ENCODE peak calls at places on chromosomes 12 and 14, in five cellular contexts. T is HCT116, I is HS-5, H is DMS153, U is HuH-7.5. A is an unnamed sample.

GRCh38 chr12:19273482-19274330 is 144.2 kb downstream of the PLEKHA5 start:
- DNase-seq in U (peak), T (peak), H (peak), I (peak), A (no peak)

GRCh38 chr12:43210437-43211197 is 341.4 kb downstream of the ADAMTS20 start:
- DNase-seq in H (no peak), T (no peak), I (no peak), U (no peak), A (no peak)

GRCh38 chr14:105144231-105144665 is 24.3 kb downstream of the JAG2 start:
- DNase-seq in U (no peak), H (no peak), I (no peak), T (no peak), A (no peak)

GRCh38 chr14:95520346-95520745 is 3.9 kb upstream of the SYNE3 start:
- DNase-seq in T (no peak), I (no peak), H (no peak), U (no peak), A (no peak)

GRCh38 chr14:100965296-100965695 is 61.8 kb upstream of the RTL1 start:
- DNase-seq in U (no peak), T (no peak), I (no peak), H (no peak), A (no peak)

GRCh38 chr12:127063339-127064090 is 1203.5 kb upstream of the TMEM132C start:
- DNase-seq in U (no peak), I (no peak), T (no peak), H (peak), A (no peak)

GRCh38 chr14:77409131-77409533 is 14.2 kb downstream of the NOXRED1 start:
- DNase-seq in T (peak), U (no peak), H (no peak), I (no peak), A (peak)

GRCh38 chr12:123752046-123752445 is 10.1 kb upstream of the DNAH10 start:
- DNase-seq in H (no peak), I (no peak), T (no peak), U (no peak), A (no peak)

GRCh38 chr14:91614187-91614586 is 104.1 kb upstream of the PPP4R3A start:
- DNase-seq in H (no peak), T (no peak), U (no peak), I (peak), A (no peak)

GRCh38 chr14:53741379-53742225 is 215.0 kb downstream of the BMP4 start:
- DNase-seq in I (peak), H (no peak), T (no peak), U (no peak), A (no peak)

GRCh38 chr12:131276501-131277185 is 322.9 kb downstream of the ADGRD1 start:
- DNase-seq in H (no peak), U (no peak), I (no peak), T (no peak), A (no peak)

GRCh38 chr14:88985654-88986053 is 161.2 kb downstream of the TTC8 start:
- DNase-seq in H (no peak), T (no peak), I (no peak), U (no peak), A (no peak)

GRCh38 chr14:91415794-91416743 is 1.6 kb downstream of the CCDC88C start:
- DNase-seq in T (no peak), H (peak), U (no peak), I (no peak), A (no peak)

GRCh38 chr12:49538740-49539403 is at the start of gene KCNH3:
- DNase-seq in I (peak), T (peak), H (peak), U (peak), A (peak)

GRCh38 chr12:132389066-132389465 is 59.7 kb upstream of the GALNT9 start:
- DNase-seq in H (no peak), I (no peak), U (no peak), T (no peak), A (no peak)

GRCh38 chr12:98296462-98297079 is 218.8 kb upstream of the TMPO start:
- DNase-seq in T (no peak), U (no peak), H (no peak), I (no peak), A (no peak)

GRCh38 chr14:73153272-73153671 is 17.0 kb downstream of the PSEN1 start:
- DNase-seq in I (no peak), H (no peak), U (no peak), T (no peak), A (no peak)

GRCh38 chr12:977163-977562 is 13.9 kb upstream of the ERC1 start:
- DNase-seq in I (no peak), H (no peak), T (no peak), U (no peak), A (no peak)

GRCh38 chr12:45354399-45354798 is 138.5 kb downstream of the ANO6 start:
- DNase-seq in I (no peak), U (no peak), H (no peak), T (no peak), A (no peak)

GRCh38 chr12:69688021-69688420 is 11.1 kb downstream of the BEST3 start:
- DNase-seq in T (no peak), U (no peak), H (no peak), I (peak), A (no peak)

GRCh38 chr14:60679566-60680258 is 30.4 kb upstream of the SIX1 start:
- DNase-seq in U (no peak), I (no peak), H (no peak), T (no peak), A (no peak)

GRCh38 chr12:67520611-67521010 is 127.9 kb upstream of the DYRK2 start:
- DNase-seq in H (peak), T (no peak), I (no peak), U (no peak), A (no peak)

GRCh38 chr14:58533417-58533816 is 104.3 kb upstream of the DACT1 start:
- DNase-seq in U (no peak), I (no peak), T (no peak), H (no peak), A (peak)

GRCh38 chr12:70245458-70245857 is 2.2 kb downstream of the CNOT2 start:
- DNase-seq in I (no peak), U (no peak), T (no peak), H (no peak), A (no peak)

GRCh38 chr12:110585231-110585799 is 2.2 kb upstream of the PPTC7 start:
- DNase-seq in U (no peak), T (no peak), I (no peak), H (no peak), A (peak)

GRCh38 chr12:50246873-50247612 is 36.3 kb downstream of the LIMA1 start:
- DNase-seq in U (no peak), I (peak), T (peak), H (no peak), A (no peak)

GRCh38 chr14:53306926-53307325 is 153.8 kb upstream of the DDHD1 start:
- DNase-seq in T (no peak), I (no peak), U (no peak), H (no peak), A (no peak)

GRCh38 chr14:61152851-61153364 is 128.2 kb downstream of the TMEM30B start:
- DNase-seq in T (no peak), U (no peak), I (no peak), H (no peak), A (no peak)

GRCh38 chr12:66409195-66409871 is 107.0 kb downstream of the HELB start:
- DNase-seq in T (peak), I (peak), U (no peak), H (no peak), A (peak)

GRCh38 chr14:93023039-93023438 is 92.7 kb downstream of the ITPK1 start:
- DNase-seq in T (peak), I (no peak), U (no peak), H (no peak), A (no peak)

GRCh38 chr12:52918351-52918750 is 13.5 kb upstream of the KRT8 start:
- DNase-seq in I (no peak), H (no peak), T (no peak), U (no peak), A (no peak)

GRCh38 chr12:27331299-27331926 is 1.2 kb upstream of the BMAL2 start:
- DNase-seq in H (no peak), I (peak), U (no peak), T (peak), A (no peak)

GRCh38 chr14:22039938-22040780 is 366.5 kb upstream of the OR4E1 start:
- DNase-seq in I (no peak), T (peak), H (no peak), U (no peak), A (peak)

GRCh38 chr12:121767525-121768016 is 25.9 kb downstream of the RHOF start:
- DNase-seq in T (no peak), U (no peak), H (peak), I (no peak), A (no peak)

GRCh38 chr14:32027255-32027939 is 49.7 kb upstream of the ARHGAP5 start:
- DNase-seq in U (no peak), I (no peak), H (no peak), T (no peak), A (no peak)

GRCh38 chr14:24143511-24143910 is 2.1 kb upstream of the EMC9 start:
- DNase-seq in I (no peak), U (no peak), H (no peak), T (no peak), A (no peak)

GRCh38 chr14:52950410-52950897 is 396 bp downstream of the FERMT2 start:
- DNase-seq in H (no peak), U (peak), I (no peak), T (no peak), A (peak)

A was measured in endothelial cell.